ENCODE peak calls at places on chromosomes 13 and 19, in five cellular contexts. I, E, N, F and T are unnamed samples.

GRCh38 chr19:51138549-51138979 is 3.5 kb upstream of the SIGLEC7 start:
- DNase-seq in I (no peak), E (no peak), N (peak), F (no peak), T (no peak)

GRCh38 chr19:41449079-41449864 is 6.3 kb downstream of the ERICH4 start:
- DNase-seq in I (peak), E (peak), N (peak), F (peak), T (peak)

GRCh38 chr19:36638862-36639510 is 27.7 kb downstream of the ZNF461 start:
- DNase-seq in I (no peak), E (peak), N (no peak), F (peak), T (no peak)

GRCh38 chr19:14072535-14073231 is at the start of gene MISP3:
- DNase-seq in I (no peak), E (peak), N (no peak), F (peak), T (peak)

GRCh38 chr19:19775891-19776205 is 42.9 kb upstream of the ZNF14 start:
- DNase-seq in I (no peak), E (no peak), N (no peak), F (no peak), T (no peak)

GRCh38 chr19:2289714-2290435 is 7.9 kb upstream of the PEAK3 start:
- DNase-seq in I (no peak), E (no peak), N (no peak), F (no peak), T (peak)

GRCh38 chr13:58119351-58119750 is 487.8 kb downstream of the PCDH17 start:
- DNase-seq in I (no peak), E (no peak), N (no peak), F (no peak), T (no peak)

GRCh38 chr19:12796146-12797071 is 5.1 kb downstream of the JUNB start:
- DNase-seq in I (peak), E (peak), N (peak), F (peak), T (peak)

GRCh38 chr19:44212865-44213346 is 574 bp downstream of the ZNF227 start:
- DNase-seq in I (no peak), E (peak), N (peak), F (peak), T (peak)

GRCh38 chr13:110875243-110875642 is 39.6 kb downstream of the ANKRD10 start:
- DNase-seq in I (no peak), E (no peak), N (no peak), F (no peak), T (no peak)

GRCh38 chr19:827710-828321 is at the start of gene AZU1:
- DNase-seq in I (no peak), E (peak), N (no peak), F (no peak), T (no peak)

GRCh38 chr13:50222569-50223332 is 207.5 kb downstream of the KCNRG start:
- DNase-seq in I (peak), E (peak), N (peak), F (no peak), T (peak)

GRCh38 chr13:60012503-60012902 is 151.2 kb downstream of the DIAPH3 start:
- DNase-seq in I (no peak), E (no peak), N (no peak), F (peak), T (peak)

GRCh38 chr13:44299142-44299541 is 74.5 kb upstream of the SERP2 start:
- DNase-seq in I (no peak), E (no peak), N (no peak), F (peak), T (no peak)

GRCh38 chr13:41289463-41289881 is 21.6 kb upstream of the NAA16 start:
- DNase-seq in I (no peak), E (no peak), N (no peak), F (no peak), T (no peak)

GRCh38 chr13:73212482-73212881 is 153.7 kb downstream of the KLF5 start:
- DNase-seq in I (no peak), E (no peak), N (no peak), F (no peak), T (no peak)

GRCh38 chr13:78999494-78999893 is 340.5 kb upstream of the OBI1 start:
- DNase-seq in I (no peak), E (no peak), N (no peak), F (no peak), T (no peak)

GRCh38 chr13:105921711-105922110 is 613.8 kb downstream of the EFNB2 start:
- DNase-seq in I (no peak), E (no peak), N (no peak), F (no peak), T (no peak)

GRCh38 chr13:20002766-20003165 is 44.2 kb downstream of the ZMYM2 start:
- DNase-seq in I (no peak), E (no peak), N (no peak), F (no peak), T (no peak)